ENCODE peak calls at places on chromosome 17, in ten cellular contexts. F, X, E, H, Z, T, G, A, Q and J are unnamed samples.

GRCh38 chr17:32783602-32784001 is 93.3 kb downstream of the MYO1D start:
- DNase-seq in F (no peak), X (peak; percentile 66), E (no peak), H (no peak), Z (peak; percentile 55), T (no peak), G (peak; percentile 83), A (no peak), Q (peak; percentile 76), J (no peak)

GRCh38 chr17:82433560-82434215 is 15.3 kb upstream of the OGFOD3 start:
- DNase-seq in F (no peak), X (no peak), E (no peak), H (no peak), Z (no peak), T (no peak), G (no peak), A (no peak), Q (no peak), J (no peak)

GRCh38 chr17:22703204-22703603 is 1010.9 kb downstream of the KCNJ18 start:
- DNase-seq in F (no peak), X (no peak), E (no peak), H (no peak), Z (no peak), T (no peak), G (no peak), A (no peak), Q (no peak), J (no peak)

GRCh38 chr17:48317732-48318131 is 112.3 kb downstream of the SKAP1 start:
- DNase-seq in F (no peak), X (no peak), E (no peak), H (no peak), Z (no peak), T (no peak), G (no peak), A (no peak), Q (no peak), J (no peak)

GRCh38 chr17:42754782-42755181 is 6.2 kb upstream of the RAMP2 start:
- DNase-seq in F (no peak), X (no peak), E (peak; percentile 32), H (no peak), Z (peak; percentile 44), T (no peak), G (peak; percentile 33), A (no peak), Q (no peak), J (no peak)

GRCh38 chr17:27846042-27846655 is 45.8 kb upstream of the NOS2 start:
- DNase-seq in F (peak; percentile 42), X (no peak), E (no peak), H (peak; percentile 61), Z (no peak), T (peak; percentile 4), G (no peak), A (peak; percentile 6), Q (no peak), J (no peak)

GRCh38 chr17:79848370-79848766 is 9.1 kb upstream of the CBX4 start:
- DNase-seq in F (no peak), X (no peak), E (no peak), H (no peak), Z (no peak), T (no peak), G (no peak), A (no peak), Q (no peak), J (no peak)

GRCh38 chr17:43094129-43094834 is 30.9 kb downstream of the BRCA1 start:
- DNase-seq in F (no peak), X (no peak), E (no peak), H (no peak), Z (peak; percentile 5), T (no peak), G (peak; percentile 30), A (no peak), Q (no peak), J (no peak)

GRCh38 chr17:81329279-81329926 is 34.3 kb upstream of the SLC38A10 start:
- DNase-seq in F (no peak), X (no peak), E (peak; percentile 97), H (peak; percentile 24), Z (peak; percentile 92), T (no peak), G (peak; percentile 83), A (no peak), Q (peak; percentile 86), J (peak; percentile 69)